ENCODE peak calls at places on chromosomes 5 and 9, in eight cellular contexts. L, P, N, B, Q, U, D and A are unnamed samples.

GRCh38 chr5:148443998-148444397 is 60.2 kb downstream of the FBXO38 start:
- ATAC-seq in L (peak), P (peak), N (peak), B (peak), Q (peak), U (peak), D (peak), A (peak)

GRCh38 chr5:37519807-37520206 is 140.7 kb downstream of the WDR70 start:
- ATAC-seq in L (no peak), P (no peak), N (no peak), B (no peak), Q (no peak), U (no peak), D (no peak), A (no peak)

GRCh38 chr5:119359737-119360413 is 4.1 kb downstream of the TNFAIP8 start:
- ATAC-seq in L (no peak), P (no peak), N (no peak), B (no peak), Q (peak), U (no peak), D (no peak), A (no peak)

GRCh38 chr5:111551569-111552275 is 39.4 kb upstream of the STARD4 start:
- ATAC-seq in L (no peak), P (no peak), N (no peak), B (no peak), Q (no peak), U (peak), D (no peak), A (no peak)

GRCh38 chr5:76771705-76772405 is 47.0 kb upstream of the F2RL1 start:
- ATAC-seq in L (peak), P (no peak), N (no peak), B (peak), Q (peak), U (no peak), D (peak), A (no peak)

GRCh38 chr5:95824747-95825146 is 2.2 kb upstream of the GLRX start:
- ATAC-seq in L (no peak), P (no peak), N (no peak), B (no peak), Q (no peak), U (no peak), D (no peak), A (no peak)

GRCh38 chr5:96962540-96962991 is 26.7 kb downstream of the LNPEP start:
- ATAC-seq in L (no peak), P (no peak), N (peak), B (no peak), Q (peak), U (peak), D (peak), A (no peak)

GRCh38 chr5:115875447-115875846 is 33.7 kb downstream of the AP3S1 start:
- ATAC-seq in L (peak), P (no peak), N (no peak), B (peak), Q (no peak), U (no peak), D (no peak), A (no peak)

GRCh38 chr5:125199968-125200841 is 453.8 kb upstream of the ZNF608 start:
- ATAC-seq in L (peak), P (no peak), N (peak), B (no peak), Q (no peak), U (no peak), D (no peak), A (no peak)

GRCh38 chr9:106403081-106403480 is 459.9 kb upstream of the ZNF462 start:
- ATAC-seq in L (peak), P (no peak), N (no peak), B (no peak), Q (no peak), U (no peak), D (no peak), A (no peak)

GRCh38 chr9:127897194-127897692 is 2.2 kb downstream of the ST6GALNAC6 start:
- ATAC-seq in L (peak), P (peak), N (peak), B (peak), Q (peak), U (peak), D (peak), A (peak)

GRCh38 chr5:61675015-61675692 is 343.1 kb downstream of the ZSWIM6 start:
- ATAC-seq in L (peak), P (peak), N (no peak), B (peak), Q (peak), U (no peak), D (no peak), A (peak)

GRCh38 chr5:177472460-177473441 is 683 bp downstream of the DBN1 start:
- ATAC-seq in L (peak), P (peak), N (peak), B (peak), Q (peak), U (peak), D (no peak), A (no peak)

GRCh38 chr5:177474845-177475562 is 1.6 kb upstream of the DBN1 start:
- ATAC-seq in L (peak), P (no peak), N (no peak), B (peak), Q (no peak), U (no peak), D (no peak), A (no peak)

GRCh38 chr5:177475563-177476427 is 2.4 kb upstream of the DBN1 start:
- ATAC-seq in L (no peak), P (no peak), N (no peak), B (no peak), Q (no peak), U (no peak), D (no peak), A (no peak)

GRCh38 chr5:177473461-177473991 is at the start of gene DBN1:
- ATAC-seq in L (peak), P (peak), N (peak), B (peak), Q (peak), U (peak), D (peak), A (peak)

GRCh38 chr5:177474094-177474493 is 660 bp upstream of the DBN1 start:
- ATAC-seq in L (peak), P (no peak), N (no peak), B (no peak), Q (no peak), U (no peak), D (no peak), A (no peak)
- H3K4me3 ChIP-seq in L (peak), P (no peak), N (no peak), B (no peak), Q (no peak), U (no peak), D (peak), A (no peak)

GRCh38 chr9:96418074-96418919 is at the start of gene ZNF367:
- ATAC-seq in L (peak), P (peak), N (peak), B (peak), Q (peak), U (peak), D (peak), A (peak)
- TF ChIP-seq POLR2A in L (peak), P (no peak), N (peak), B (peak), Q (peak), U (no peak), D (no peak), A (peak)

GRCh38 chr9:23851024-23851629 is 25.1 kb upstream of the ELAVL2 start:
- ATAC-seq in L (peak), P (peak), N (peak), B (no peak), Q (no peak), U (peak), D (peak), A (peak)

GRCh38 chr9:23850242-23851023 is 24.4 kb upstream of the ELAVL2 start:
- ATAC-seq in L (peak), P (peak), N (peak), B (peak), Q (no peak), U (no peak), D (peak), A (peak)

GRCh38 chr9:23849379-23849778 is 23.3 kb upstream of the ELAVL2 start:
- ATAC-seq in L (no peak), P (no peak), N (peak), B (no peak), Q (no peak), U (no peak), D (no peak), A (no peak)
- H3K4me3 ChIP-seq in L (no peak), P (no peak), N (peak), B (no peak), Q (no peak), U (no peak), D (no peak), A (no peak)

GRCh38 chr5:375921-376871 is 54.7 kb downstream of the AHRR start:
- ATAC-seq in L (no peak), P (no peak), N (no peak), B (no peak), Q (no peak), U (no peak), D (no peak), A (no peak)

GRCh38 chr5:376951-377325 is 55.4 kb downstream of the AHRR start:
- ATAC-seq in L (no peak), P (no peak), N (no peak), B (no peak), Q (no peak), U (no peak), D (no peak), A (no peak)

GRCh38 chr5:378976-379742 is 57.6 kb downstream of the AHRR start:
- ATAC-seq in L (no peak), P (no peak), N (peak), B (no peak), Q (peak), U (no peak), D (no peak), A (no peak)

GRCh38 chr5:377326-377981 is 55.9 kb downstream of the AHRR start:
- ATAC-seq in L (no peak), P (no peak), N (no peak), B (no peak), Q (no peak), U (no peak), D (no peak), A (no peak)

GRCh38 chr5:378301-378891 is 56.9 kb downstream of the AHRR start:
- ATAC-seq in L (no peak), P (no peak), N (peak), B (no peak), Q (no peak), U (no peak), D (no peak), A (no peak)
- TF ChIP-seq POLR2A in L (no peak), P (no peak), N (no peak), B (no peak), Q (no peak), U (no peak), D (no peak), A (no peak)

GRCh38 chr9:31807574-31808256 is 576.7 kb upstream of the ACO1 start:
- ATAC-seq in L (peak), P (no peak), N (peak), B (peak), Q (peak), U (no peak), D (no peak), A (no peak)
- H3K4me3 ChIP-seq in L (no peak), P (no peak), N (no peak), B (no peak), Q (no peak), U (no peak), D (no peak), A (no peak)

GRCh38 chr9:110049699-110050450 is 158.1 kb downstream of the C9orf152 start:
- ATAC-seq in L (peak), P (peak), N (peak), B (no peak), Q (no peak), U (peak), D (peak), A (no peak)

GRCh38 chr9:110047232-110047954 is 160.6 kb downstream of the C9orf152 start:
- ATAC-seq in L (no peak), P (no peak), N (no peak), B (no peak), Q (no peak), U (no peak), D (no peak), A (no peak)

GRCh38 chr9:110048473-110048975 is 159.4 kb downstream of the C9orf152 start:
- ATAC-seq in L (peak), P (peak), N (peak), B (no peak), Q (peak), U (peak), D (peak), A (peak)

GRCh38 chr9:110048976-110049698 is 158.8 kb downstream of the C9orf152 start:
- ATAC-seq in L (peak), P (peak), N (peak), B (no peak), Q (no peak), U (peak), D (peak), A (peak)

DNA sequence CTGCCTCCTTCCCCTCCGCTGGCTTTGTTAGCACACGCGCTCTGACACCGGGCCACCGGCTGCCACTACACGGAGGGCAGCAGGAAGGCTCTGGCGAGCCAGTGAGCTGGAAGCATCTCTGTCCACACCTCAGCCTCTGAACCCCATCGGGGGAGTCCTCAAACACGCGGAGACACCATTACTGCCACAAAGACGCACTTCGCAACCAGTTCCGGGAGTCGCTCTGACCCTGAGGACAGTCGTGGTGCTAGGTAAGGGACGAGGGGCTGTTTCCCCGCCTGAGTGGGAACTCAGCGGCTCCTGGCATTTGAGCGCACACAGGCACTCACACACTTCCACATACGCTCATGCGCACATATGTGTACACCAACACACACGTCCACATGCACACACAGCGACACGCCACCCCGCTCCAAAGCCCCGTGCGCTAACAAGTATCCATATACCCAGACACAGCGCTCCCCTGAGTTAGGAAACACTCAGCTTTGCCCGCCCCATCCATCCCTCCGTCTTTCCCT is 159.9 kb downstream of the C9orf152 start:
- ATAC-seq in L (no peak), P (no peak), N (peak), B (no peak), Q (peak), U (peak), D (peak), A (peak)
- TF ChIP-seq POLR2A in L (no peak), P (no peak), N (peak), B (no peak), Q (no peak), U (no peak), D (no peak), A (no peak)

GRCh38 chr9:70042461-70043215 is 1.0 kb upstream of the MAMDC2 start:
- ATAC-seq in L (no peak), P (no peak), N (no peak), B (no peak), Q (no peak), U (no peak), D (no peak), A (no peak)
- H3K4me3 ChIP-seq in L (no peak), P (no peak), N (no peak), B (no peak), Q (no peak), U (no peak), D (peak), A (peak)

GRCh38 chr5:79235578-79236363 is at the start of gene JMY:
- ATAC-seq in L (peak), P (peak), N (peak), B (peak), Q (peak), U (peak), D (peak), A (peak)
- TF ChIP-seq POLR2A in L (peak), P (peak), N (peak), B (peak), Q (peak), U (no peak), D (peak), A (peak)

DNA sequence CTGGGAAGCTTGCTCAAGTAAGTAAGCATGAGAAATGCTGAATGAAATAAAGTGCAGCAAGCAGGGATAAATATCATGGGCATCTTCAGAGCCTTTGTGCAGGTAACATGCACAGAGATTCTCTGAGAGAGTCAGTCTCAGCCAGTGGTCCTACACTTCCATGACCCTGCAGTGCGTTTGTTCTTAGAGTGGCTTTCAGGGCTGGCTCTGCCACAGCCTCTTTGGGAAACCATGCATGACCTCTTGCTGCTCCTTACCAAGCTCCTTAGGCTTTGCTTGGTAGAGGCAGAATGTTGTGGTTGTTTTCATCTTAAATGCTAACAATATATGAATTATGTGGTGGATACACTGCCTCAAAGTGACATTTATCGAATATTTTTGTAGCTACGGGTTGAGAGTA is 5.4 kb downstream of the SYK start:
- ATAC-seq in L (no peak), P (no peak), N (peak), B (no peak), Q (no peak), U (no peak), D (no peak), A (no peak)
- H3K4me3 ChIP-seq in L (no peak), P (no peak), N (peak), B (no peak), Q (no peak), U (no peak), D (no peak), A (no peak)